ENCODE peak calls at places on chromosomes 13 and 19, in four cellular contexts. One of them, this sample, is unnamed.

GRCh38 chr13:110354715-110355473 is 47.8 kb downstream of the COL4A2 start:
- DNase-seq in thyroid gland: no peak
- DNase-seq in heart left ventricle: no peak
- DNase-seq in uterus: no peak
- DNase-seq in this sample: no peak

GRCh38 chr19:17510220-17510993 is 1.0 kb upstream of the PGLS start:
- DNase-seq in thyroid gland: no peak
- DNase-seq in heart left ventricle: no peak
- DNase-seq in uterus: no peak
- DNase-seq in this sample: no peak

GRCh38 chr19:43465468-43466120 is at the start of gene LYPD3:
- DNase-seq in heart left ventricle: no peak
- DNase-seq in uterus: peak; percentile 21
- DNase-seq in thyroid gland: no peak
- DNase-seq in this sample: peak; percentile 74

GRCh38 chr19:29861575-29861974 is 49.8 kb downstream of the CCNE1 start:
- DNase-seq in uterus: no peak
- DNase-seq in thyroid gland: no peak
- DNase-seq in heart left ventricle: no peak
- DNase-seq in this sample: no peak

GRCh38 chr13:65302691-65303090 is 1927.4 kb downstream of the PCDH9 start:
- DNase-seq in uterus: no peak
- DNase-seq in heart left ventricle: no peak
- DNase-seq in thyroid gland: no peak
- DNase-seq in this sample: no peak

GRCh38 chr13:91313103-91313502 is 34.4 kb upstream of the MIR17HG start:
- DNase-seq in thyroid gland: no peak
- DNase-seq in uterus: no peak
- DNase-seq in heart left ventricle: no peak
- DNase-seq in this sample: no peak

GRCh38 chr19:21698215-21698614 is 69.2 kb downstream of the ZNF100 start:
- DNase-seq in heart left ventricle: no peak
- DNase-seq in thyroid gland: no peak
- DNase-seq in uterus: no peak
- DNase-seq in this sample: no peak

GRCh38 chr13:73776137-73776785 is 357.9 kb downstream of the KLF12 start:
- DNase-seq in thyroid gland: no peak
- DNase-seq in heart left ventricle: no peak
- DNase-seq in uterus: no peak
- DNase-seq in this sample: no peak

GRCh38 chr19:16160943-16161560 is 12.3 kb downstream of the CIB3 start:
- DNase-seq in uterus: no peak
- DNase-seq in thyroid gland: no peak
- DNase-seq in heart left ventricle: no peak
- DNase-seq in this sample: no peak

GRCh38 chr13:44423824-44424223 is 50.2 kb downstream of the SERP2 start:
- DNase-seq in uterus: no peak
- DNase-seq in heart left ventricle: no peak
- DNase-seq in thyroid gland: no peak
- DNase-seq in this sample: peak; percentile 39

GRCh38 chr13:42215578-42216421 is 56.2 kb upstream of the AKAP11 start:
- DNase-seq in thyroid gland: peak; percentile 37
- DNase-seq in heart left ventricle: no peak
- DNase-seq in uterus: no peak
- DNase-seq in this sample: no peak

GRCh38 chr19:8158411-8159074 is 9.2 kb upstream of the FBN3 start:
- DNase-seq in uterus: peak; percentile 42
- DNase-seq in heart left ventricle: peak; percentile 54
- DNase-seq in thyroid gland: peak; percentile 60
- DNase-seq in this sample: peak; percentile 38

GRCh38 chr13:52348081-52348480 is 57.9 kb downstream of the THSD1 start:
- DNase-seq in heart left ventricle: no peak
- DNase-seq in uterus: no peak
- DNase-seq in thyroid gland: no peak
- DNase-seq in this sample: no peak

GRCh38 chr13:105915451-105915850 is 620.0 kb downstream of the EFNB2 start:
- DNase-seq in heart left ventricle: no peak
- DNase-seq in uterus: no peak
- DNase-seq in thyroid gland: no peak
- DNase-seq in this sample: no peak

GRCh38 chr13:92842145-92842544 is 384.5 kb upstream of the GPC6 start:
- DNase-seq in heart left ventricle: no peak
- DNase-seq in uterus: no peak
- DNase-seq in thyroid gland: no peak
- DNase-seq in this sample: no peak

GRCh38 chr13:53445682-53446081 is 417.1 kb downstream of the OLFM4 start:
- DNase-seq in heart left ventricle: no peak
- DNase-seq in thyroid gland: peak; percentile 7
- DNase-seq in uterus: no peak
- DNase-seq in this sample: no peak

GRCh38 chr13:44713793-44714469 is 137.8 kb upstream of the TSC22D1 start:
- DNase-seq in uterus: no peak
- DNase-seq in thyroid gland: no peak
- DNase-seq in heart left ventricle: no peak
- DNase-seq in this sample: no peak

GRCh38 chr19:28213476-28214082 is 999.4 kb downstream of the UQCRFS1 start:
- DNase-seq in thyroid gland: no peak
- DNase-seq in uterus: peak; percentile 28
- DNase-seq in heart left ventricle: no peak
- DNase-seq in this sample: no peak

GRCh38 chr13:106205871-106206270 is 329.6 kb downstream of the EFNB2 start:
- DNase-seq in heart left ventricle: no peak
- DNase-seq in uterus: no peak
- DNase-seq in thyroid gland: no peak
- DNase-seq in this sample: no peak

DNA sequence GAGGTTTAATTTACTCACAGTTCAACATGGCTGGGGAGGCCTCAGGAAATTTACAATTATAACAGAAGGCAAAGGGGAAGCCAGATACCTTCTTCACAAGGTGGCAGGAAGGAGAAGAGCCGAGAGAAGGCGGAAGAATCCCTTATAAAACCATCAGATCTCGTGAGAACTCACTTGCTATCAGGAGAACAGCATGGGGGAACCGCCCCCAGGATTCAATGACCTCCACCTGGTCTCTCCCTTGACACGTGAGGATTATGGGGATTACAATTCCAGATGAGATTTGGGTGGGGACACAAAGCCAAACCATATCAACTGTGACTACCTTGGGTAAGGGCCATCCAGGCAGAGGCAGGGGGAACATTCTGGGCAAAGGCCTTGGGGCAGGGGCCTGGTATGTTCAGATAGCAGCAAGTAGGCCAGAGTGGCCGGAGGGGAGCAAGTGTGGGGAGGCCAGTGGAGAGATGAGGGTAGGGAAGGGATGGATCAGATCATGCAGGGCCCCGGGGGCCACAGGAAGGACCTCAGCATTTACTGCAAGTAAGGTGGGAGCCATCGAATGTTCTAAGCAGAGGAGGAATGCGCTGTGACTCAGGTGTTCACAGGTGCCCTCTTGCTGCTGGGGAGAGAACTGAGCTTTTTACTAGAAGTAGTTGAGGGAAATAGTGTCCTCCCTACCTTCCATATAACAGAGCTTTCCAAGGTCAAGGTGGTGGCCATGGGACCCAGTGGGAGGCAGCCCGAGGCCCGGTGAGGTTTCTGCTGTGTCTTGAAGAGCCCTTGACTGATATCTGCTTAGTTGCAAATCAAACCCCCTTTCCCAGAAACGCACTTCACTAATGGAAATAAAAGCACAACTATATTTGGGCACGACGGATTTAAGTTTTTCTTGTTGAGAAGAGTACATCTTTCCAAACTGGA is 18.0 kb downstream of the RAB3D start:
- DNase-seq in thyroid gland: no peak
- DNase-seq in heart left ventricle: no peak
- DNase-seq in uterus: no peak
- DNase-seq in this sample: no peak
- TF ChIP-seq CTCF in thyroid gland: no peak
- TF ChIP-seq CTCF in heart left ventricle: no peak
- TF ChIP-seq CTCF in uterus: no peak
- TF ChIP-seq CTCF in this sample: no peak

DNA sequence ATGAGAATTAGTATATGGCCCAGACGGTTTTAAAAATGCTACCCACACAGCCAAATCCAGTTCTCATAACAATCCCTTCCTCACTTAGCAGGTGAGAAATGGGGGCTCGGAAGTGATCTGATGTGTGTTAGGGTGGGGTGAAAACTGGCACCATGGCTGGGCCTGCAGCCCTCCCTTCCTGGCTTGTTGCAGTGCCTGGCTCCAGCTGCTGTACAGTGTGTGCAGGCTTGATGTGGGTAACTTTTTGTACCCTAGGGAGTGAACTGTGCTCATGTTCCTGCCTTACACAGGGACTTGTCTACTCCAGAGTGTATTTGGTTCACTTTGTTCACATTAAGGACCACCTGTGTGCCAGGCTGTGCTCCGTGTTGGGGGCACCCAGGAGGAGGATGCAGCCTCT is 177.2 kb downstream of the LMO7 start:
- DNase-seq in uterus: no peak
- DNase-seq in thyroid gland: no peak
- DNase-seq in heart left ventricle: no peak
- DNase-seq in this sample: no peak
- H3K4me3 ChIP-seq in uterus: no peak overlapping the region
- H3K4me3 ChIP-seq in thyroid gland: no peak overlapping the region
- H3K4me3 ChIP-seq in heart left ventricle: peak overlapping the region; percentile 2
- H3K4me3 ChIP-seq in this sample: no peak overlapping the region

GRCh38 chr19:10835089-10835753 is 791 bp downstream of the TMED1 start:
- DNase-seq in thyroid gland: no peak
- DNase-seq in uterus: no peak
- DNase-seq in heart left ventricle: no peak
- DNase-seq in this sample: peak; percentile 89
- TF ChIP-seq POLR2A in thyroid gland: no peak
- TF ChIP-seq POLR2A in uterus: no peak
- TF ChIP-seq POLR2A in heart left ventricle: no peak
- TF ChIP-seq POLR2A in this sample: no peak

DNA sequence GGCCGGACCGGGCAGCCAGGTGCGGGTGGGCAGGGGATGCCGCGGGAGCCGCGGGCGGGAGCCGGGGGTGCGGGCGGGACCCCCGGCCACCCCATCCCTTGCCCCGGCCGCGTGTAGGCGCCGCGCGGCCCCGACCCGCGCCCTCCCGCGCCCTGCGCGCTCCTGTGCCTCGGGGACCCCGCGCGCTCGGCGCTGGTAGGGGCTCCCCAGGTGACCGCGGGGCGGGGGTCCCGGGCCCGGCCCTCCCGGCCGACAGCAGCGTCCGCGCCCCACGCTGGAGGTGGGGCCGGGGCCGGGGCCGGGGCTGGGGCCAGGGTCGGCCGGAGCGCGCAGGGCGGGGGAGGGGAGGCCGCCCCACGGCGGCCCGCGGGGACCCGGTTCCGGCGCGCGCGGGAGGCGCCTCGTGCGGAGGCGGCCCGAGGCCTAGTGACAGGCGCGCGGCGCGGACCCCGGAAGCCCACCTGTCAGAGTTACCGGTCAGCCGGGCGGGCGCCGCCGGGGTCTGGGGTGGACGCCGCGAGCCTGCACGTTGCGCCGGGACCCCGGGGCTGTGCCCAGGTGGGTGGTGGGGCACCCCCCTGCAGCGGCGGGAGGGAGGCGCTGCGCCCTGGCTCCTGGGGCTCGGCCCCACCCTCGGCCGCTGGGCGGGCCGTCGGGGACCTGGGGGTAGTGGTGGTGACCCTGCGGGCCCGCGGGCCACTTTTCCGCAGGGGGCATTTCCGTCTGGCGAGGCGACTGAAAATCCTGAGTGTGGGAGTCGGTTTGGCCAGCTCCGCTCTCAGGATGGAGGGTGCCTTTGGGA is 518 bp downstream of the TFDP1 start:
- DNase-seq in uterus: no peak
- DNase-seq in heart left ventricle: peak; percentile 7
- DNase-seq in thyroid gland: peak; percentile 8
- DNase-seq in this sample: peak; percentile 80
- TF ChIP-seq CTCF in uterus: no peak
- TF ChIP-seq CTCF in heart left ventricle: no peak
- TF ChIP-seq CTCF in thyroid gland: no peak
- TF ChIP-seq CTCF in this sample: no peak

GRCh38 chr19:58059003-58059671 is at the start of gene ZNF135:
- DNase-seq in heart left ventricle: peak; percentile 93
- DNase-seq in thyroid gland: peak; percentile 96
- DNase-seq in uterus: peak; percentile 89
- DNase-seq in this sample: peak; percentile 74

GRCh38 chr19:58058428-58058827 is 654 bp upstream of the ZNF135 start:
- DNase-seq in uterus: no peak
- DNase-seq in thyroid gland: no peak
- DNase-seq in heart left ventricle: no peak
- DNase-seq in this sample: no peak

GRCh38 chr19:58060231-58060630 is 1.1 kb downstream of the ZNF135 start:
- DNase-seq in uterus: no peak
- DNase-seq in heart left ventricle: no peak
- DNase-seq in thyroid gland: no peak
- DNase-seq in this sample: no peak

GRCh38 chr19:58056861-58057260 is 2.2 kb upstream of the ZNF135 start:
- DNase-seq in thyroid gland: no peak
- DNase-seq in uterus: no peak
- DNase-seq in heart left ventricle: no peak
- DNase-seq in this sample: no peak

DNA sequence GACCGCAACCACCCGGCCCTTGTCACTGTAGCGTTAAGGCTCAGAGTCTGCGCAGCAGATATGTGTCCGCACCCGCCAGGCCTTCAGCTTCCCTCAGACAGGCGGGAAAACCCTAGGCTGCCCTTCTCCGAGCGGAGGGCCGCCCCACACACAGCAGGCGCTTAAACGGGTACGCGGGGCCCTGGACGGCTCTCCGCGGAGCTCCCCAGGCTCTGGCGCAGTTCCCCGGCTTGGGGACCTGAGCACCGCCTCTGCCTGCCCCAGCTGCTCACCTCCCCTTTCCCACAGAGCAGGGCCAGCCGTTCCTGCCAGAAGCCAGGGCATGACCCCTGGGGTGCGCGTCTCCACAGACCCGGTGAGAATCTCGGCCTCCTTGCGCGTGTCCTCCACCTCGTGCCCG is 599 bp downstream of the ZNF135 start:
- DNase-seq in thyroid gland: no peak
- DNase-seq in heart left ventricle: no peak
- DNase-seq in uterus: no peak
- DNase-seq in this sample: no peak
- H3K4me3 ChIP-seq in thyroid gland: peak overlapping the region; percentile 85
- H3K4me3 ChIP-seq in heart left ventricle: peak overlapping the region; percentile 65
- H3K4me3 ChIP-seq in uterus: peak overlapping the region; percentile 78
- H3K4me3 ChIP-seq in this sample: peak overlapping the region; percentile 41

GRCh38 chr19:35908977-35909683 is 1.0 kb upstream of the TYROBP start:
- DNase-seq in heart left ventricle: peak; percentile 77
- DNase-seq in uterus: no peak
- DNase-seq in thyroid gland: peak; percentile 42
- DNase-seq in this sample: peak; percentile 94
- TF ChIP-seq POLR2A in heart left ventricle: no peak
- TF ChIP-seq POLR2A in uterus: no peak
- TF ChIP-seq POLR2A in thyroid gland: no peak
- TF ChIP-seq POLR2A in this sample: no peak